ENCODE peak calls at places on chromosomes 6 and 20, in four cellular contexts. One of them, this sample, is unnamed.

GRCh38 chr6:45759134-45759849 is 256.4 kb downstream of the CLIC5 start:
- DNase-seq in ascending aorta: no peak
- DNase-seq in kidney glomerular epithelial cell: no peak
- DNase-seq in left colon: no peak
- DNase-seq in this sample: no peak

GRCh38 chr20:47773381-47773786 is 11.9 kb downstream of the SULF2 start:
- DNase-seq in ascending aorta: no peak
- DNase-seq in kidney glomerular epithelial cell: no peak
- DNase-seq in left colon: peak
- DNase-seq in this sample: no peak

GRCh38 chr20:54140927-54141566 is 32.7 kb downstream of the CYP24A1 start:
- DNase-seq in ascending aorta: no peak
- DNase-seq in kidney glomerular epithelial cell: peak
- DNase-seq in left colon: no peak
- DNase-seq in this sample: no peak

GRCh38 chr20:6636209-6637159 is 131.0 kb upstream of the BMP2 start:
- DNase-seq in ascending aorta: peak
- DNase-seq in kidney glomerular epithelial cell: peak
- DNase-seq in left colon: no peak
- DNase-seq in this sample: no peak

GRCh38 chr6:135936606-135937005 is 85.1 kb downstream of the PDE7B start:
- DNase-seq in ascending aorta: no peak
- DNase-seq in kidney glomerular epithelial cell: peak
- DNase-seq in left colon: no peak
- DNase-seq in this sample: no peak

GRCh38 chr6:38498085-38498484 is 141.6 kb downstream of the BTBD9 start:
- DNase-seq in ascending aorta: no peak
- DNase-seq in kidney glomerular epithelial cell: no peak
- DNase-seq in left colon: no peak
- DNase-seq in this sample: no peak

GRCh38 chr6:166143011-166143410 is 24.6 kb downstream of the TBXT start:
- DNase-seq in ascending aorta: no peak
- DNase-seq in kidney glomerular epithelial cell: peak
- DNase-seq in left colon: no peak
- DNase-seq in this sample: no peak

GRCh38 chr6:127030841-127031240 is 87.6 kb upstream of the RSPO3 start:
- DNase-seq in ascending aorta: no peak
- DNase-seq in kidney glomerular epithelial cell: no peak
- DNase-seq in left colon: no peak
- DNase-seq in this sample: no peak

GRCh38 chr20:16205505-16205904 is 367.7 kb downstream of the KIF16B start:
- DNase-seq in ascending aorta: no peak
- DNase-seq in kidney glomerular epithelial cell: no peak
- DNase-seq in left colon: no peak
- DNase-seq in this sample: no peak

GRCh38 chr20:15789083-15789482 is 784.2 kb downstream of the KIF16B start:
- DNase-seq in ascending aorta: no peak
- DNase-seq in kidney glomerular epithelial cell: no peak
- DNase-seq in left colon: no peak
- DNase-seq in this sample: no peak

This sample was measured in cortex of kidney.